ENCODE peak calls at places on chromosomes 13 and 19, in nine cellular contexts. One of them, this sample, is unnamed. For H3K36me3 and H3K27me3, the result is how much of the 10 kb centered on the place peaks cover.

GRCh38 chr19:50835785-50836542 is 2.6 kb upstream of the KLK15 start:
- DNase-seq in CD8-positive, alpha-beta T cell: peak
- DNase-seq in Karpas-422: peak
- DNase-seq in PC-3: peak
- DNase-seq in heart right ventricle: peak
- DNase-seq in WERI-Rb-1: peak
- DNase-seq in GM23338: peak
- DNase-seq in neural progenitor cell: peak
- DNase-seq in Peyer's patch: peak
- DNase-seq in this sample: peak

GRCh38 chr13:22596157-22596863 is 584.5 kb upstream of the SGCG start:
- DNase-seq in CD8-positive, alpha-beta T cell: no peak
- DNase-seq in Karpas-422: no peak
- DNase-seq in PC-3: no peak
- DNase-seq in heart right ventricle: no peak
- DNase-seq in WERI-Rb-1: no peak
- DNase-seq in GM23338: no peak
- DNase-seq in neural progenitor cell: no peak
- DNase-seq in Peyer's patch: no peak
- DNase-seq in this sample: no peak

GRCh38 chr19:8363803-8364771 is at the start of gene ANGPTL4:
- DNase-seq in CD8-positive, alpha-beta T cell: peak
- DNase-seq in Karpas-422: no peak
- DNase-seq in PC-3: peak
- DNase-seq in heart right ventricle: peak
- DNase-seq in WERI-Rb-1: peak
- DNase-seq in GM23338: peak
- DNase-seq in neural progenitor cell: peak
- DNase-seq in Peyer's patch: peak
- DNase-seq in this sample: no peak

GRCh38 chr13:79404985-79405384 is 1.1 kb downstream of the RBM26 start:
- DNase-seq in CD8-positive, alpha-beta T cell: no peak
- DNase-seq in Karpas-422: peak
- DNase-seq in PC-3: no peak
- DNase-seq in heart right ventricle: no peak
- DNase-seq in WERI-Rb-1: no peak
- DNase-seq in GM23338: peak
- DNase-seq in neural progenitor cell: no peak
- DNase-seq in Peyer's patch: peak
- DNase-seq in this sample: no peak

GRCh38 chr19:40089462-40089861 is 1.3 kb downstream of the ZNF780A start:
- DNase-seq in CD8-positive, alpha-beta T cell: no peak
- DNase-seq in Karpas-422: no peak
- DNase-seq in PC-3: no peak
- DNase-seq in heart right ventricle: no peak
- DNase-seq in WERI-Rb-1: no peak
- DNase-seq in GM23338: no peak
- DNase-seq in neural progenitor cell: no peak
- DNase-seq in Peyer's patch: no peak
- DNase-seq in this sample: no peak

GRCh38 chr19:55275851-55276719 is 3.8 kb downstream of the HSPBP1 start:
- DNase-seq in CD8-positive, alpha-beta T cell: no peak
- DNase-seq in Karpas-422: peak
- DNase-seq in PC-3: no peak
- DNase-seq in heart right ventricle: no peak
- DNase-seq in WERI-Rb-1: no peak
- DNase-seq in GM23338: no peak
- DNase-seq in neural progenitor cell: no peak
- DNase-seq in Peyer's patch: peak
- DNase-seq in this sample: peak

GRCh38 chr13:36217456-36217855 is 3.1 kb upstream of the SOHLH2 start:
- DNase-seq in CD8-positive, alpha-beta T cell: no peak
- DNase-seq in Karpas-422: no peak
- DNase-seq in PC-3: no peak
- DNase-seq in heart right ventricle: no peak
- DNase-seq in WERI-Rb-1: no peak
- DNase-seq in GM23338: no peak
- DNase-seq in neural progenitor cell: no peak
- DNase-seq in Peyer's patch: no peak
- DNase-seq in this sample: no peak

GRCh38 chr13:38012096-38012495 is 142.5 kb upstream of the TRPC4 start:
- DNase-seq in CD8-positive, alpha-beta T cell: no peak
- DNase-seq in Karpas-422: no peak
- DNase-seq in PC-3: no peak
- DNase-seq in heart right ventricle: no peak
- DNase-seq in WERI-Rb-1: no peak
- DNase-seq in GM23338: no peak
- DNase-seq in neural progenitor cell: no peak
- DNase-seq in Peyer's patch: no peak
- DNase-seq in this sample: no peak

GRCh38 chr13:59318320-59318930 is 845.3 kb downstream of the DIAPH3 start:
- DNase-seq in CD8-positive, alpha-beta T cell: peak
- DNase-seq in Karpas-422: peak
- DNase-seq in PC-3: peak
- DNase-seq in heart right ventricle: peak
- DNase-seq in WERI-Rb-1: peak
- DNase-seq in GM23338: peak
- DNase-seq in neural progenitor cell: peak
- DNase-seq in Peyer's patch: peak
- DNase-seq in this sample: peak

GRCh38 chr19:38047048-38047435 is 140.0 kb downstream of the SIPA1L3 start:
- DNase-seq in CD8-positive, alpha-beta T cell: no peak
- DNase-seq in Karpas-422: peak
- DNase-seq in PC-3: no peak
- DNase-seq in heart right ventricle: no peak
- DNase-seq in WERI-Rb-1: no peak
- DNase-seq in GM23338: no peak
- DNase-seq in neural progenitor cell: no peak
- DNase-seq in Peyer's patch: peak
- DNase-seq in this sample: peak

GRCh38 chr13:46906440-46906839 is 9.6 kb upstream of the HTR2A start:
- DNase-seq in CD8-positive, alpha-beta T cell: no peak
- DNase-seq in Karpas-422: no peak
- DNase-seq in PC-3: peak
- DNase-seq in heart right ventricle: no peak
- DNase-seq in WERI-Rb-1: no peak
- DNase-seq in GM23338: no peak
- DNase-seq in neural progenitor cell: no peak
- DNase-seq in Peyer's patch: no peak
- DNase-seq in this sample: no peak

GRCh38 chr19:7483720-7484201 is 5.1 kb downstream of the PEX11G start:
- DNase-seq in CD8-positive, alpha-beta T cell: no peak
- DNase-seq in Karpas-422: no peak
- DNase-seq in PC-3: no peak
- DNase-seq in heart right ventricle: no peak
- DNase-seq in WERI-Rb-1: no peak
- DNase-seq in GM23338: no peak
- DNase-seq in neural progenitor cell: no peak
- DNase-seq in Peyer's patch: no peak
- DNase-seq in this sample: no peak

GRCh38 chr19:602391-603301 is 13.0 kb downstream of the HCN2 start:
- DNase-seq in CD8-positive, alpha-beta T cell: no peak
- DNase-seq in Karpas-422: no peak
- DNase-seq in PC-3: no peak
- DNase-seq in heart right ventricle: no peak
- DNase-seq in WERI-Rb-1: no peak
- DNase-seq in GM23338: no peak
- DNase-seq in neural progenitor cell: no peak
- DNase-seq in Peyer's patch: no peak
- DNase-seq in this sample: no peak

GRCh38 chr13:45325806-45326205 is 15.2 kb downstream of the TPT1 start:
- DNase-seq in CD8-positive, alpha-beta T cell: no peak
- DNase-seq in Karpas-422: no peak
- DNase-seq in PC-3: peak
- DNase-seq in heart right ventricle: peak
- DNase-seq in WERI-Rb-1: peak
- DNase-seq in GM23338: no peak
- DNase-seq in neural progenitor cell: no peak
- DNase-seq in Peyer's patch: no peak
- DNase-seq in this sample: no peak

GRCh38 chr19:3950871-3951861 is 18.3 kb downstream of the NMRK2 start:
- DNase-seq in CD8-positive, alpha-beta T cell: peak
- DNase-seq in Karpas-422: no peak
- DNase-seq in PC-3: no peak
- DNase-seq in heart right ventricle: peak
- DNase-seq in WERI-Rb-1: peak
- DNase-seq in GM23338: no peak
- DNase-seq in neural progenitor cell: no peak
- DNase-seq in Peyer's patch: no peak
- DNase-seq in this sample: no peak

GRCh38 chr19:18173054-18173571 is 500 bp upstream of the IFI30 start:
- DNase-seq in CD8-positive, alpha-beta T cell: no peak
- DNase-seq in Karpas-422: peak
- DNase-seq in PC-3: no peak
- DNase-seq in heart right ventricle: no peak
- DNase-seq in WERI-Rb-1: no peak
- DNase-seq in GM23338: no peak
- DNase-seq in neural progenitor cell: no peak
- DNase-seq in Peyer's patch: peak
- DNase-seq in this sample: no peak

GRCh38 chr19:33248954-33249613 is 23.4 kb upstream of the SLC7A10 start:
- DNase-seq in CD8-positive, alpha-beta T cell: no peak
- DNase-seq in Karpas-422: no peak
- DNase-seq in PC-3: peak
- DNase-seq in heart right ventricle: no peak
- DNase-seq in WERI-Rb-1: no peak
- DNase-seq in GM23338: no peak
- DNase-seq in neural progenitor cell: no peak
- DNase-seq in Peyer's patch: no peak
- DNase-seq in this sample: no peak

GRCh38 chr19:53958168-53958571 is 4.6 kb upstream of the CACNG8 start:
- DNase-seq in CD8-positive, alpha-beta T cell: no peak
- DNase-seq in Karpas-422: no peak
- DNase-seq in PC-3: no peak
- DNase-seq in heart right ventricle: no peak
- DNase-seq in WERI-Rb-1: no peak
- DNase-seq in GM23338: peak
- DNase-seq in neural progenitor cell: peak
- DNase-seq in Peyer's patch: no peak
- DNase-seq in this sample: no peak

GRCh38 chr13:21672811-21673591 is 2.1 kb downstream of the FGF9 start:
- DNase-seq in CD8-positive, alpha-beta T cell: no peak
- DNase-seq in Karpas-422: no peak
- DNase-seq in PC-3: no peak
- DNase-seq in heart right ventricle: no peak
- DNase-seq in WERI-Rb-1: no peak
- DNase-seq in GM23338: no peak
- DNase-seq in neural progenitor cell: peak
- DNase-seq in Peyer's patch: no peak
- DNase-seq in this sample: no peak

GRCh38 chr19:55594996-55595530 is 4.3 kb downstream of the FIZ1 start:
- DNase-seq in CD8-positive, alpha-beta T cell: no peak
- DNase-seq in Karpas-422: peak
- DNase-seq in PC-3: no peak
- DNase-seq in heart right ventricle: no peak
- DNase-seq in WERI-Rb-1: no peak
- DNase-seq in GM23338: no peak
- DNase-seq in neural progenitor cell: no peak
- DNase-seq in Peyer's patch: no peak
- DNase-seq in this sample: no peak

GRCh38 chr13:70613295-70613694 is 505.0 kb upstream of the KLHL1 start:
- DNase-seq in CD8-positive, alpha-beta T cell: no peak
- DNase-seq in Karpas-422: no peak
- DNase-seq in PC-3: peak
- DNase-seq in heart right ventricle: no peak
- DNase-seq in WERI-Rb-1: no peak
- DNase-seq in GM23338: peak
- DNase-seq in neural progenitor cell: no peak
- DNase-seq in Peyer's patch: no peak
- DNase-seq in this sample: no peak

GRCh38 chr19:17648097-17648660 is 40.0 kb downstream of the UNC13A start:
- DNase-seq in CD8-positive, alpha-beta T cell: no peak
- DNase-seq in Karpas-422: peak
- DNase-seq in PC-3: no peak
- DNase-seq in heart right ventricle: no peak
- DNase-seq in WERI-Rb-1: no peak
- DNase-seq in GM23338: peak
- DNase-seq in neural progenitor cell: no peak
- DNase-seq in Peyer's patch: no peak
- DNase-seq in this sample: no peak

GRCh38 chr13:21318891-21319532 is 140.1 kb downstream of the ZDHHC20 start:
- DNase-seq in CD8-positive, alpha-beta T cell: no peak
- DNase-seq in Karpas-422: no peak
- DNase-seq in PC-3: no peak
- DNase-seq in heart right ventricle: no peak
- DNase-seq in WERI-Rb-1: no peak
- DNase-seq in GM23338: peak
- DNase-seq in neural progenitor cell: no peak
- DNase-seq in Peyer's patch: no peak
- DNase-seq in this sample: no peak

GRCh38 chr13:32587014-32587773 is 942 bp downstream of the PDS5B start:
- DNase-seq in CD8-positive, alpha-beta T cell: peak
- DNase-seq in Karpas-422: peak
- DNase-seq in PC-3: peak
- DNase-seq in heart right ventricle: peak
- DNase-seq in WERI-Rb-1: peak
- DNase-seq in GM23338: peak
- DNase-seq in neural progenitor cell: peak
- DNase-seq in Peyer's patch: peak
- DNase-seq in this sample: peak
- H3K27ac ChIP-seq in CD8-positive, alpha-beta T cell: peak
- H3K27ac ChIP-seq in Karpas-422: peak
- H3K27ac ChIP-seq in PC-3: peak
- H3K27ac ChIP-seq in heart right ventricle: peak
- H3K27ac ChIP-seq in WERI-Rb-1: peak
- H3K27ac ChIP-seq in GM23338: peak
- H3K27ac ChIP-seq in neural progenitor cell: peak
- H3K27ac ChIP-seq in Peyer's patch: peak
- H3K27ac ChIP-seq in this sample: peak

GRCh38 chr19:41307954-41308449 is 2.0 kb upstream of the CCDC97 start:
- DNase-seq in CD8-positive, alpha-beta T cell: no peak
- DNase-seq in Karpas-422: no peak
- DNase-seq in PC-3: no peak
- DNase-seq in heart right ventricle: no peak
- DNase-seq in WERI-Rb-1: no peak
- DNase-seq in GM23338: no peak
- DNase-seq in neural progenitor cell: no peak
- DNase-seq in Peyer's patch: no peak
- DNase-seq in this sample: no peak
- H3K36me3 ChIP-seq in CD8-positive, alpha-beta T cell: under half
- H3K36me3 ChIP-seq in Karpas-422: under half
- H3K36me3 ChIP-seq in PC-3: under half
- H3K36me3 ChIP-seq in heart right ventricle: under half
- H3K36me3 ChIP-seq in WERI-Rb-1: half or more
- H3K36me3 ChIP-seq in GM23338: under half
- H3K36me3 ChIP-seq in neural progenitor cell: under half
- H3K36me3 ChIP-seq in Peyer's patch: under half
- H3K36me3 ChIP-seq in this sample: under half

GRCh38 chr19:47848871-47849473 is 10.1 kb upstream of the TPRX2 start:
- DNase-seq in CD8-positive, alpha-beta T cell: no peak
- DNase-seq in Karpas-422: no peak
- DNase-seq in PC-3: no peak
- DNase-seq in heart right ventricle: peak
- DNase-seq in WERI-Rb-1: peak
- DNase-seq in GM23338: peak
- DNase-seq in neural progenitor cell: peak
- DNase-seq in Peyer's patch: peak
- DNase-seq in this sample: peak
- H3K27me3 ChIP-seq in CD8-positive, alpha-beta T cell: under half
- H3K27me3 ChIP-seq in Karpas-422: under half
- H3K27me3 ChIP-seq in PC-3: under half
- H3K27me3 ChIP-seq in heart right ventricle: under half
- H3K27me3 ChIP-seq in WERI-Rb-1: under half
- H3K27me3 ChIP-seq in GM23338: under half
- H3K27me3 ChIP-seq in neural progenitor cell: under half
- H3K27me3 ChIP-seq in Peyer's patch: under half
- H3K27me3 ChIP-seq in this sample: under half

GRCh38 chr19:42129399-42130253 is 2.6 kb downstream of the POU2F2 start:
- DNase-seq in CD8-positive, alpha-beta T cell: no peak
- DNase-seq in Karpas-422: peak
- DNase-seq in PC-3: no peak
- DNase-seq in heart right ventricle: peak
- DNase-seq in WERI-Rb-1: no peak
- DNase-seq in GM23338: no peak
- DNase-seq in neural progenitor cell: no peak
- DNase-seq in Peyer's patch: peak
- DNase-seq in this sample: no peak
- H3K27ac ChIP-seq in CD8-positive, alpha-beta T cell: no peak
- H3K27ac ChIP-seq in Karpas-422: peak
- H3K27ac ChIP-seq in PC-3: no peak
- H3K27ac ChIP-seq in heart right ventricle: no peak
- H3K27ac ChIP-seq in WERI-Rb-1: no peak
- H3K27ac ChIP-seq in GM23338: no peak
- H3K27ac ChIP-seq in neural progenitor cell: no peak
- H3K27ac ChIP-seq in Peyer's patch: peak
- H3K27ac ChIP-seq in this sample: peak